ENCODE peak calls at places on chromosomes 1 and 21, in eight cellular contexts. One of them, this sample, is unnamed.

GRCh38 chr1:220874201-220874655 is 5.0 kb upstream of the HLX start:
- DNase-seq in HCT116: peak
- DNase-seq in Panc1: peak
- DNase-seq in stomach: no peak
- DNase-seq in GM12878: no peak
- DNase-seq in breast epithelium: no peak
- DNase-seq in endothelial cell of umbilical vein: peak
- DNase-seq in K562: peak
- DNase-seq in this sample: no peak

GRCh38 chr1:60280256-60280655 is 206.7 kb upstream of the C1orf87 start:
- DNase-seq in GM12878: no peak
- DNase-seq in K562: no peak
- DNase-seq in Panc1: no peak
- DNase-seq in stomach: no peak
- DNase-seq in endothelial cell of umbilical vein: peak
- DNase-seq in HCT116: no peak
- DNase-seq in breast epithelium: no peak
- DNase-seq in this sample: no peak

GRCh38 chr21:43333301-43334062 is 93.4 kb downstream of the SIK1 start:
- DNase-seq in stomach: peak
- DNase-seq in HCT116: no peak
- DNase-seq in breast epithelium: peak
- DNase-seq in Panc1: no peak
- DNase-seq in K562: no peak
- DNase-seq in GM12878: no peak
- DNase-seq in endothelial cell of umbilical vein: peak
- DNase-seq in this sample: peak

GRCh38 chr21:38306833-38307232 is 50.0 kb downstream of the KCNJ15 start:
- DNase-seq in K562: no peak
- DNase-seq in GM12878: no peak
- DNase-seq in HCT116: no peak
- DNase-seq in endothelial cell of umbilical vein: no peak
- DNase-seq in stomach: no peak
- DNase-seq in breast epithelium: no peak
- DNase-seq in Panc1: no peak
- DNase-seq in this sample: no peak

GRCh38 chr1:62621907-62622306 is 24.6 kb downstream of the ANGPTL3 start:
- DNase-seq in HCT116: peak
- DNase-seq in endothelial cell of umbilical vein: peak
- DNase-seq in Panc1: peak
- DNase-seq in GM12878: peak
- DNase-seq in breast epithelium: no peak
- DNase-seq in stomach: no peak
- DNase-seq in K562: peak
- DNase-seq in this sample: no peak

GRCh38 chr1:79599257-79599656 is 592.7 kb upstream of the ADGRL4 start:
- DNase-seq in Panc1: no peak
- DNase-seq in HCT116: no peak
- DNase-seq in GM12878: no peak
- DNase-seq in K562: no peak
- DNase-seq in stomach: no peak
- DNase-seq in endothelial cell of umbilical vein: no peak
- DNase-seq in breast epithelium: no peak
- DNase-seq in this sample: no peak

GRCh38 chr1:178273707-178274410 is 180.0 kb downstream of the RASAL2 start:
- DNase-seq in GM12878: no peak
- DNase-seq in endothelial cell of umbilical vein: no peak
- DNase-seq in K562: no peak
- DNase-seq in stomach: no peak
- DNase-seq in Panc1: no peak
- DNase-seq in breast epithelium: no peak
- DNase-seq in HCT116: no peak
- DNase-seq in this sample: no peak

GRCh38 chr1:117123274-117123673 is 1.7 kb upstream of the TRIM45 start:
- DNase-seq in stomach: no peak
- DNase-seq in K562: no peak
- DNase-seq in Panc1: no peak
- DNase-seq in GM12878: no peak
- DNase-seq in breast epithelium: no peak
- DNase-seq in HCT116: no peak
- DNase-seq in endothelial cell of umbilical vein: no peak
- DNase-seq in this sample: no peak

GRCh38 chr1:11054666-11055065 is 5.2 kb downstream of the SRM start:
- DNase-seq in stomach: no peak
- DNase-seq in endothelial cell of umbilical vein: no peak
- DNase-seq in breast epithelium: no peak
- DNase-seq in HCT116: no peak
- DNase-seq in K562: no peak
- DNase-seq in GM12878: no peak
- DNase-seq in Panc1: no peak
- DNase-seq in this sample: no peak

DNA sequence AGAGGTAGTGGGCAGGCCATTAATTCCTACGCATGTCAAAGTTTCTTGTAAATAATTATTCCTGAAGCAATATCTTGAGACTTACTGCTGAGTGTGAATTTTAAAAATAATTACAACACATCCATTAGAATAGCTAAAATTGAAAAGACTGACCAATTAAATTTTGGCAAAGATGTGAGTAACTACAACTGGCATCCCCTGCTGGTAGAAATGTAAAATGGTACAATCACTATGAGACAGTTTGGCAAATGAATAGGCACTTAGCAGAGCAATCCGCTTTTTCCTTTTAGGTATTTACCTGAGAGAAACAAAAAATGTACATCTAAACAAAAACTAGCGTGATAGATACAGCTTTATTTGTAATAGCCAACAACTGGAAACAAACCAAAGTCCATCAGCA is 798.9 kb downstream of the BRINP3 start:
- DNase-seq in stomach: no peak
- DNase-seq in Panc1: no peak
- DNase-seq in K562: no peak
- DNase-seq in endothelial cell of umbilical vein: no peak
- DNase-seq in HCT116: no peak
- DNase-seq in breast epithelium: no peak
- DNase-seq in GM12878: no peak
- DNase-seq in this sample: no peak
- TF ChIP-seq CTCF in stomach: no peak
- TF ChIP-seq CTCF in Panc1: peak
- TF ChIP-seq CTCF in K562: no peak
- TF ChIP-seq CTCF in endothelial cell of umbilical vein: no peak
- TF ChIP-seq CTCF in HCT116: peak
- TF ChIP-seq CTCF in breast epithelium: no peak
- TF ChIP-seq CTCF in GM12878: peak
- TF ChIP-seq CTCF in this sample: no peak

GRCh38 chr1:236686815-236687160 is 489 bp downstream of the ACTN2 start:
- DNase-seq in breast epithelium: no peak
- DNase-seq in endothelial cell of umbilical vein: peak
- DNase-seq in K562: no peak
- DNase-seq in stomach: no peak
- DNase-seq in HCT116: no peak
- DNase-seq in GM12878: no peak
- DNase-seq in Panc1: no peak
- DNase-seq in this sample: no peak

GRCh38 chr1:236688705-236689104 is 2.4 kb downstream of the ACTN2 start:
- DNase-seq in breast epithelium: no peak
- DNase-seq in Panc1: no peak
- DNase-seq in endothelial cell of umbilical vein: no peak
- DNase-seq in K562: no peak
- DNase-seq in GM12878: no peak
- DNase-seq in HCT116: no peak
- DNase-seq in stomach: no peak
- DNase-seq in this sample: no peak

GRCh38 chr1:236685205-236685916 is 938 bp upstream of the ACTN2 start:
- DNase-seq in stomach: no peak
- DNase-seq in endothelial cell of umbilical vein: no peak
- DNase-seq in GM12878: no peak
- DNase-seq in K562: no peak
- DNase-seq in HCT116: no peak
- DNase-seq in Panc1: no peak
- DNase-seq in breast epithelium: no peak
- DNase-seq in this sample: no peak

GRCh38 chr1:236685917-236686814 is at the start of gene ACTN2:
- DNase-seq in endothelial cell of umbilical vein: peak
- DNase-seq in GM12878: no peak
- DNase-seq in K562: peak
- DNase-seq in stomach: peak
- DNase-seq in Panc1: no peak
- DNase-seq in breast epithelium: no peak
- DNase-seq in HCT116: no peak
- DNase-seq in this sample: no peak

GRCh38 chr1:236687273-236687672 is 974 bp downstream of the ACTN2 start:
- DNase-seq in HCT116: no peak
- DNase-seq in breast epithelium: no peak
- DNase-seq in K562: no peak
- DNase-seq in GM12878: no peak
- DNase-seq in Panc1: no peak
- DNase-seq in stomach: no peak
- DNase-seq in endothelial cell of umbilical vein: no peak
- DNase-seq in this sample: no peak
- H3K4me3 ChIP-seq in HCT116: no peak
- H3K4me3 ChIP-seq in breast epithelium: peak
- H3K4me3 ChIP-seq in K562: no peak
- H3K4me3 ChIP-seq in GM12878: no peak
- H3K4me3 ChIP-seq in Panc1: peak
- H3K4me3 ChIP-seq in stomach: peak
- H3K4me3 ChIP-seq in endothelial cell of umbilical vein: no peak
- H3K4me3 ChIP-seq in this sample: no peak

DNA sequence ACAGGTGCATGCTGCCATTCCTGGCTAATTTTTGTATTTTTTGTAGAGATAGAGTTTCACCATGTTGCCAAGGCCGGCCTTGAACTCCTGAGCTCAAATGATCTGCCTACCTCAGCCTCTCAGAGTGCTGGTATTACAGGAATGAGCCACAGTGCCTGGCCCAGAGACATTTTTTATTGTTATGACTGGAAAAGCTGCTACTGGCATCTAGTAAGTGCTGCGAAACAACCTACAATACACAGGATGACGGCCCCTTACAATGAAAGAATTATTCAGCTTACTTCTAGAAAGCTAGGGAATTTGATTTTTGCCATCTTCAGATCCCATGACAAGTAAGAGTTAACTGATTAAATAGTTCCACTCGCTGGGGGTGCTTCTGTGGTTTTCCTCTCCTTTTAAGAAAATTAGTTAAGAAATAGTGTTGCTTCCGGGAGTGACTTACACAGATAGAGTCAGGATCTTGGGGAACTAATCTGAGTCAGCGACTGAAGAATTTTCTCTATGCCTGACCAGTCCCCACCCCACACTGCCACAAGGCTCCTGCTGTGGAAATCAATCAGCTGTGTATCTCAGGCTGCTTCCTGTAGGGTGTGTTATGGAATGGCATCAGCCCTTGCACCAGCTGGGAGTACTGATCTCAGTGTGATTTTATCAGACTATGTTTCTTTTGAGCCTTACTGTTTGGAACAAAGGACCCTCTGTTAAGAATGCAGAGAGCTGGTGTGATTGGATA is 93.0 kb upstream of the BMP8A start:
- DNase-seq in stomach: peak
- DNase-seq in Panc1: peak
- DNase-seq in endothelial cell of umbilical vein: peak
- DNase-seq in GM12878: no peak
- DNase-seq in breast epithelium: no peak
- DNase-seq in K562: peak
- DNase-seq in HCT116: peak
- DNase-seq in this sample: no peak
- TF ChIP-seq POLR2AphosphoS5 in stomach: peak
- TF ChIP-seq POLR2AphosphoS5 in Panc1: peak
- TF ChIP-seq POLR2AphosphoS5 in endothelial cell of umbilical vein: peak
- TF ChIP-seq POLR2AphosphoS5 in GM12878: no peak
- TF ChIP-seq POLR2AphosphoS5 in breast epithelium: peak
- TF ChIP-seq POLR2AphosphoS5 in K562: peak
- TF ChIP-seq POLR2AphosphoS5 in HCT116: peak
- TF ChIP-seq POLR2AphosphoS5 in this sample: peak

GRCh38 chr1:45640293-45640692 is 16.4 kb upstream of the CCDC17 start:
- DNase-seq in stomach: no peak
- DNase-seq in breast epithelium: no peak
- DNase-seq in K562: no peak
- DNase-seq in GM12878: no peak
- DNase-seq in endothelial cell of umbilical vein: no peak
- DNase-seq in HCT116: no peak
- DNase-seq in Panc1: no peak
- DNase-seq in this sample: no peak

GRCh38 chr1:45644661-45645060 is 20.8 kb upstream of the CCDC17 start:
- DNase-seq in Panc1: no peak
- DNase-seq in stomach: no peak
- DNase-seq in breast epithelium: no peak
- DNase-seq in HCT116: no peak
- DNase-seq in K562: no peak
- DNase-seq in GM12878: no peak
- DNase-seq in endothelial cell of umbilical vein: no peak
- DNase-seq in this sample: no peak

GRCh38 chr1:45647248-45648021 is 23.6 kb upstream of the CCDC17 start:
- DNase-seq in Panc1: no peak
- DNase-seq in endothelial cell of umbilical vein: peak
- DNase-seq in GM12878: no peak
- DNase-seq in breast epithelium: no peak
- DNase-seq in HCT116: no peak
- DNase-seq in stomach: peak
- DNase-seq in K562: no peak
- DNase-seq in this sample: peak

GRCh38 chr1:45643341-45643740 is 19.5 kb upstream of the CCDC17 start:
- DNase-seq in GM12878: no peak
- DNase-seq in K562: no peak
- DNase-seq in HCT116: no peak
- DNase-seq in Panc1: no peak
- DNase-seq in breast epithelium: no peak
- DNase-seq in endothelial cell of umbilical vein: no peak
- DNase-seq in stomach: no peak
- DNase-seq in this sample: no peak

DNA sequence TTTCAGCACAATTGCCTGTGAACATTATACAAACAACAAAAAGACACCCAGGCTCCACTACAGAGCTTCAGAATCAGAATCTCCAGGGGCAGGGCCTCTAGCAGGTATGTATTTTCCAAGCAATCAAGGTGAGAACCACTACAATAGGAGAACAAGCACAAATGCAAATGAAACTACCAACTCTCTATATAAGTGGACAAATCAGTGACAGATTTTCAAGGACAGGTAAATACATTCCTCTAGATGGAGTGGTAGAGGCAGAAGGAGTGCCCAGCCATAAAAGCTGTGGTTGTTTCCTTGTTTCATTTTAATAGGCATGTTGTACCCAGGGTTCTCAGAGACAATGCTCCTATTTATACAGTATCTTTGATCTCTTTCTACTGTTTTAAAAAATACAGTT is 20.1 kb upstream of the CCDC17 start:
- DNase-seq in GM12878: no peak
- DNase-seq in K562: no peak
- DNase-seq in endothelial cell of umbilical vein: no peak
- DNase-seq in Panc1: no peak
- DNase-seq in HCT116: peak
- DNase-seq in breast epithelium: no peak
- DNase-seq in stomach: no peak
- DNase-seq in this sample: peak
- TF ChIP-seq CTCF in GM12878: peak
- TF ChIP-seq CTCF in K562: no peak
- TF ChIP-seq CTCF in endothelial cell of umbilical vein: no peak
- TF ChIP-seq CTCF in Panc1: peak
- TF ChIP-seq CTCF in HCT116: peak
- TF ChIP-seq CTCF in breast epithelium: peak
- TF ChIP-seq CTCF in stomach: no peak
- TF ChIP-seq CTCF in this sample: peak